ENCODE peak calls at places on chromosomes 1 and 21, in eight cellular contexts. L is body of pancreas; P is uterus; Z is ascending aorta; K is HepG2; G is K562; I is effector memory CD4-positive, alpha-beta T cell; A is GM23248. F is an unnamed sample.

GRCh38 chr1:206557636-206558473 is 50.5 kb downstream of the RASSF5 start:
- DNase-seq in K (no peak), A (no peak), L (peak; percentile 26), P (no peak), Z (no peak), G (no peak), I (no peak), F (no peak)

GRCh38 chr1:26285366-26286063 is 5.6 kb downstream of the SH3BGRL3 start:
- DNase-seq in A (peak; percentile 32), K (peak; percentile 73), P (no peak), L (peak; percentile 54), G (peak; percentile 70), Z (no peak), I (no peak), F (no peak)

GRCh38 chr1:206575165-206575893 is 36.9 kb downstream of the EIF2D start:
- DNase-seq in G (peak; percentile 71), K (no peak), A (peak; percentile 70), P (no peak), I (peak; percentile 42), Z (peak; percentile 28), L (no peak), F (peak; percentile 73)

GRCh38 chr21:38858429-38859205 is 52.9 kb downstream of the ETS2 start:
- DNase-seq in A (no peak), P (no peak), L (no peak), G (no peak), K (no peak), I (no peak), Z (no peak), F (no peak)

GRCh38 chr1:31259746-31260145 is 20.1 kb upstream of the NKAIN1 start:
- DNase-seq in I (no peak), Z (no peak), G (no peak), P (no peak), A (no peak), K (no peak), L (no peak), F (no peak)

GRCh38 chr1:217718873-217719272 is 87.7 kb downstream of the SPATA17 start:
- DNase-seq in Z (no peak), A (peak; percentile 23), K (no peak), G (no peak), I (no peak), L (no peak), P (no peak), F (no peak)

GRCh38 chr1:160739098-160739511 is at the start of gene SLAMF7:
- DNase-seq in P (no peak), I (no peak), K (no peak), L (peak; percentile 9), G (no peak), A (no peak), Z (no peak), F (no peak)

GRCh38 chr1:201714542-201715276 is 114.2 kb upstream of the IPO9 start:
- DNase-seq in G (peak; percentile 75), P (peak; percentile 97), Z (peak; percentile 94), K (no peak), L (peak; percentile 58), A (peak; percentile 100), I (no peak), F (peak; percentile 95)

GRCh38 chr1:192951961-192952460 is 107.1 kb downstream of the UCHL5 start:
- DNase-seq in I (no peak), A (peak; percentile 85), P (peak; percentile 54), L (no peak), Z (no peak), G (no peak), K (no peak), F (peak; percentile 74)

GRCh38 chr1:220299337-220299736 is 27.1 kb upstream of the RAB3GAP2 start:
- DNase-seq in L (no peak), P (no peak), Z (no peak), G (no peak), I (no peak), K (no peak), A (no peak), F (no peak)

GRCh38 chr1:25945756-25946155 is 39.5 kb upstream of the STMN1 start:
- DNase-seq in G (no peak), Z (no peak), K (no peak), L (no peak), A (no peak), I (no peak), P (no peak), F (no peak)

GRCh38 chr1:185840880-185841279 is 106.7 kb downstream of the HMCN1 start:
- DNase-seq in I (no peak), A (no peak), Z (no peak), G (no peak), L (no peak), P (no peak), K (no peak), F (no peak)

GRCh38 chr1:44447051-44447806 is 42.2 kb downstream of the RNF220 start:
- DNase-seq in Z (no peak), I (no peak), G (no peak), K (no peak), L (no peak), P (no peak), A (peak; percentile 59), F (no peak)

GRCh38 chr1:230327892-230328284 is 98.2 kb downstream of the PGBD5 start:
- DNase-seq in L (no peak), K (no peak), G (no peak), I (no peak), P (no peak), A (no peak), Z (no peak), F (no peak)

GRCh38 chr1:240385985-240386978 is 225.7 kb downstream of the GREM2 start:
- DNase-seq in L (no peak), Z (no peak), P (no peak), A (peak; percentile 94), K (no peak), G (no peak), I (no peak), F (peak; percentile 66)

GRCh38 chr1:15322648-15323350 is 75.8 kb downstream of the FHAD1 start:
- DNase-seq in A (no peak), G (peak; percentile 55), L (peak; percentile 86), P (no peak), I (no peak), Z (no peak), K (no peak), F (no peak)

GRCh38 chr1:40877681-40878080 is 15.5 kb upstream of the CITED4 start:
- DNase-seq in P (peak; percentile 78), Z (peak; percentile 81), K (no peak), A (peak; percentile 91), G (no peak), I (no peak), L (peak; percentile 68), F (peak; percentile 51)

GRCh38 chr1:29655945-29656866 is 419.9 kb downstream of the PTPRU start:
- DNase-seq in G (peak; percentile 41), L (peak; percentile 46), Z (no peak), P (no peak), A (peak; percentile 25), I (no peak), K (no peak), F (no peak)

GRCh38 chr1:119347858-119348257 is 20.7 kb upstream of the HAO2 start:
- DNase-seq in G (no peak), K (no peak), A (peak; percentile 43), I (no peak), Z (no peak), P (no peak), L (no peak), F (no peak)

GRCh38 chr1:214551436-214552173 is at the start of gene PTPN14:
- DNase-seq in K (peak; percentile 82), P (peak; percentile 89), Z (peak; percentile 27), L (peak; percentile 93), I (no peak), A (peak; percentile 98), G (peak; percentile 54), F (peak; percentile 87)

GRCh38 chr1:151977662-151978230 is 15.9 kb downstream of the S100A10 start:
- DNase-seq in G (no peak), P (no peak), A (no peak), Z (no peak), L (no peak), I (no peak), K (peak; percentile 55), F (no peak)

GRCh38 chr1:151978910-151979309 is 14.7 kb downstream of the S100A10 start:
- DNase-seq in K (no peak), I (no peak), P (no peak), A (no peak), G (no peak), Z (no peak), L (no peak), F (no peak)

GRCh38 chr1:151975311-151976014 is 18.2 kb downstream of the S100A10 start:
- DNase-seq in P (no peak), G (no peak), I (no peak), L (no peak), Z (no peak), K (peak; percentile 74), A (no peak), F (no peak)

GRCh38 chr1:151976015-151976343 is 17.7 kb downstream of the S100A10 start:
- DNase-seq in I (no peak), A (no peak), Z (no peak), L (no peak), G (peak; percentile 84), K (no peak), P (no peak), F (no peak)

GRCh38 chr1:151976868-151977267 is 16.8 kb downstream of the S100A10 start:
- DNase-seq in P (no peak), A (peak; percentile 82), K (no peak), I (no peak), G (no peak), Z (no peak), L (no peak), F (no peak)
- H3K27ac ChIP-seq in P (no peak overlapping the region), A (peak overlapping the region; percentile 10), K (peak overlapping the region; percentile 2), I (no peak overlapping the region), G (no peak overlapping the region), Z (no peak overlapping the region), L (no peak overlapping the region), F (no peak overlapping the region)

DNA sequence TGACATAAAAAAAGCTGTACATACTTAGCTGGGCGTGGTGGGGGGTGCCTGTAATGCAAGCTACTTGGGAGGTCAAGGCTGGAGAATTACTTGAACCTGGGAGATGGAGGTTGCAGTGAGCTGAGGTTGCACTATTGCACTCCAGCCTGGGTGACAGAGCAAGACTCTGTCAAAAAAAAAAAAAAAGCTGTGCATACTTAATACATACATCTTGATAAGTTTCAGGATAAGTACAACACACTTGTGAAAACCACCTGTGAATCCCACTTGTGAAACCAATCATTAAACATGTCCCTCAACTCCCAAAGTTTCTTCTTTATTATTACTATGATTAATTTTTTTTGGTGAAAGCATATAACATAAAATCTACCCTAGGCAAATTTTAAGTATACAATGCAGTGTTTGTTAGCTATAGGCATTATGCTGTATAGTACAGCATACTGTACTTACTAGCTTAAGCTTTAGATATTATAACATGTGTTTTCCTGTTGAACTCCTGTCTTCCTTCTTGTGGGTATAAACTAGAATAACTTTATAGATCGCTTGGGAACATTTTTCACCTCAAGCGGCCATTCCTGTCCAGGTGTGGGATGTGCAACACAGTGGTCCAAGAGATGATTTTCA is 41.4 kb downstream of the DISC1 start:
- DNase-seq in I (no peak), G (no peak), K (no peak), P (no peak), L (no peak), Z (no peak), A (no peak), F (no peak)
- H3K27me3 ChIP-seq in I (no peaks in the 10 kb centered on the region), G (no peaks in the 10 kb centered on the region), K (no peaks in the 10 kb centered on the region), P (no peaks in the 10 kb centered on the region), L (no peaks in the 10 kb centered on the region), Z (no peaks in the 10 kb centered on the region), A (no peaks in the 10 kb centered on the region), F (no peaks in the 10 kb centered on the region)

GRCh38 chr1:248268178-248268577 is 9.6 kb downstream of the OR2T33 start:
- DNase-seq in P (no peak), I (no peak), G (no peak), A (no peak), K (no peak), Z (no peak), L (no peak), F (no peak)
- H3K9me3 ChIP-seq in P (peaks cover 4% of the 10 kb centered on the region), I (no peaks in the 10 kb centered on the region), G (no peaks in the 10 kb centered on the region), A (no peaks in the 10 kb centered on the region), K (peaks cover 75% of the 10 kb centered on the region), Z (no peaks in the 10 kb centered on the region), L (no peaks in the 10 kb centered on the region), F (no peaks in the 10 kb centered on the region)

GRCh38 chr21:44407493-44407892 is 47.8 kb upstream of the LRRC3 start:
- DNase-seq in G (no peak), K (no peak), Z (no peak), A (no peak), L (no peak), P (no peak), I (no peak), F (no peak)
- H3K27ac ChIP-seq in G (no peak overlapping the region), K (no peak overlapping the region), Z (no peak overlapping the region), A (no peak overlapping the region), L (no peak overlapping the region), P (no peak overlapping the region), I (no peak overlapping the region), F (no peak overlapping the region)

F was measured in AG04450.